ENCODE peak calls at places on chromosome 12, in nine cellular contexts. S, M, F, G, W, Y, H, K and J are unnamed samples.

GRCh38 chr12:56995930-56996496 is 10.3 kb downstream of the ZBTB39 start:
- DNase-seq in Y (no peak), H (no peak), W (no peak), S (no peak), F (no peak), G (no peak), M (no peak), K (no peak), J (no peak)

GRCh38 chr12:109888179-109889020 is 8.1 kb upstream of the GLTP start:
- DNase-seq in K (no peak), W (no peak), M (peak; percentile 97), G (peak; percentile 83), S (no peak), H (no peak), F (no peak), Y (no peak), J (peak; percentile 83)

GRCh38 chr12:127398026-127398715 is 868.8 kb upstream of the TMEM132C start:
- DNase-seq in G (no peak), S (no peak), F (no peak), H (peak; percentile 15), W (no peak), Y (no peak), M (no peak), K (no peak), J (no peak)

GRCh38 chr12:18864900-18865561 is 127.1 kb downstream of the CAPZA3 start:
- DNase-seq in S (no peak), G (peak; percentile 62), Y (no peak), K (no peak), W (no peak), H (no peak), F (no peak), M (peak; percentile 81), J (peak; percentile 54)

GRCh38 chr12:79012616-79013015 is 148.0 kb downstream of the SYT1 start:
- DNase-seq in G (no peak), K (no peak), F (no peak), H (no peak), M (no peak), Y (no peak), S (no peak), W (no peak), J (no peak)

GRCh38 chr12:43692064-43692463 is 66.5 kb downstream of the PUS7L start:
- DNase-seq in Y (no peak), G (peak; percentile 65), F (no peak), K (no peak), H (no peak), W (no peak), M (no peak), S (no peak), J (peak; percentile 17)

GRCh38 chr12:114215766-114216165 is 190.2 kb downstream of the TBX5 start:
- DNase-seq in S (no peak), F (no peak), G (no peak), M (no peak), Y (no peak), H (no peak), K (no peak), W (no peak), J (no peak)

GRCh38 chr12:47747115-47747514 is 11.6 kb downstream of the RAPGEF3 start:
- DNase-seq in F (no peak), G (no peak), Y (no peak), W (no peak), K (no peak), H (no peak), M (no peak), S (no peak), J (no peak)

GRCh38 chr12:65637774-65638173 is 186.5 kb upstream of the HMGA2 start:
- DNase-seq in M (no peak), F (no peak), Y (no peak), G (peak; percentile 41), S (no peak), H (no peak), W (no peak), K (no peak), J (no peak)

GRCh38 chr12:55974308-55974724 is 438 bp downstream of the RAB5B start:
- DNase-seq in Y (peak; percentile 61), G (peak; percentile 62), K (no peak), S (no peak), W (peak; percentile 39), H (peak; percentile 60), M (peak; percentile 45), F (no peak), J (peak; percentile 56)

GRCh38 chr12:33248364-33248763 is 191.3 kb downstream of the SYT10 start:
- DNase-seq in H (no peak), G (no peak), Y (no peak), F (no peak), K (no peak), M (no peak), S (no peak), W (no peak), J (no peak)

GRCh38 chr12:113912761-113913295 is 53.3 kb downstream of the RBM19 start:
- DNase-seq in W (peak; percentile 88), H (peak; percentile 84), F (no peak), G (peak; percentile 87), M (peak; percentile 65), Y (peak; percentile 46), S (peak; percentile 89), K (peak; percentile 85), J (peak; percentile 77)

GRCh38 chr12:1927051-1927680 is 8.7 kb upstream of the CACNA2D4 start:
- DNase-seq in Y (no peak), H (no peak), K (no peak), S (no peak), G (no peak), W (no peak), F (no peak), M (no peak), J (no peak)

DNA sequence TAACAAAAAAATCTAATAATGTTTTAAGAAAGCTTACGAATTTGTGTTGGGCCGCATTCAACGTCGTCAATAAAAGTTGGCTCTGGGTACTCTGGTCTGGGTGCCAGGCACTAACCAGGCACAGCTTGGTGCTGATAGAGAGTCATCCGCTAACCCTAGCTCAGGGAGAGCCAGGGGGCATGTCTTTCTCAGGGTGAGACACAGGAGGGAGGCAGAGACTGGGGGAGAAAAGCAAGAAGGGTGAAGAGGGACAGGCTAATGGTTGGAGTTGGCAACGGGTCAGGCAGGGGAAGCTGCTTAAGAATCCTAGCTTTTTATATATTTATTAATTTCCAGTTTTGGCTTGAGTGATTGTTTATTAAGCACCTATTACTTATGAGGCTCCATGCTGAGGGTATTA is 105.0 kb downstream of the CMKLR1 start:
- DNase-seq in W (peak; percentile 11), F (no peak), Y (no peak), H (no peak), G (peak; percentile 52), M (peak; percentile 22), K (no peak), S (no peak), J (peak; percentile 4)
- TF ChIP-seq CTCF in W (no peak), F (no peak), Y (no peak), H (no peak), G (peak; percentile 68), M (peak; percentile 40), K (peak; percentile 13), S (peak; percentile 16), J (peak; percentile 19)

DNA sequence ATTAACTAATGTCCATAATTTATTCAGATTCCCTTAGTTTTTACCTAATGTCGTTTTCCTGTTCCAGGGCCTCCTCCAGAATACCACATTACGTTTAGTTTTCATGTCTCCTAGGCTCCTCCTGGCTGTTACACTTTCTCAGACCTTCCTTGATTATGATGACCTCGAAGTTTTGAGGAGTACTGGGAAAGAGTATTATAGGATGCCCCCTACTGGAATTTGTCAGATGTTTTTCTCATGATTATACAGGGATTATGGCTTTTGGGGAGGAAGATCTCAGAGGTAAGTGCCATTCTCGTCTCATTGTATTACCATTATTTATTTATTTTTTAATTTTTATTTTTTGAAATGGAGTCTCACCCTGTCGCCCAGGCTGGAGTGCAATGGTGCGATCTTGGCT is 17.7 kb upstream of the C1S start:
- DNase-seq in W (no peak), F (no peak), H (no peak), Y (no peak), M (peak; percentile 45), S (peak; percentile 35), G (peak; percentile 56), K (no peak), J (peak; percentile 57)
- TF ChIP-seq CTCF in W (peak; percentile 46), F (peak; percentile 59), H (peak; percentile 31), Y (peak; percentile 31), M (peak; percentile 54), S (peak; percentile 55), G (peak; percentile 52), K (peak; percentile 61), J (peak; percentile 54)

GRCh38 chr12:67223225-67223624 is 45.9 kb upstream of the CAND1 start:
- DNase-seq in G (no peak), Y (no peak), H (no peak), F (no peak), W (no peak), M (no peak), K (no peak), S (no peak), J (no peak)

GRCh38 chr12:67217647-67218046 is 51.5 kb upstream of the CAND1 start:
- DNase-seq in G (no peak), S (no peak), F (no peak), W (no peak), Y (no peak), H (no peak), K (no peak), M (no peak), J (no peak)

GRCh38 chr12:67222302-67222701 is 46.9 kb upstream of the CAND1 start:
- DNase-seq in G (peak; percentile 65), Y (no peak), W (peak; percentile 12), F (no peak), H (no peak), M (peak; percentile 6), S (peak; percentile 41), K (no peak), J (peak; percentile 18)

DNA sequence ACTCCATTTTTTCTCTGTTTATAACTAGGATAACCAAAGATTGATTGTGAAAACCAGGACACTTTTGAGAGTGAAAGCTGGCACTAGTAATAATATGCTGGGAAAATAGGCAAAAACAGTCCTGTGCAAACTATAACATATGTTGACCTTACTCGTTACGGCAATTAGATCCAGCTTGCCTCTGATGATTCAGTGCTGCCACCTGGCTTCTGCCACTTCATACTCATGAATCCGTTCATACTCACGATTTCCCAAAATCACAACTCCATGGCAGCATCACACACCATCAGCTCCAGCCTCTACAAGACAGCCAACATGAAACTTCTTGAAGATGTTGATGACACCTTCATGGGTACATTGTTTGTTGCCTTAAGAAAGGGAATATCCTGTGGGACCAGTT is 49.1 kb upstream of the CAND1 start:
- DNase-seq in F (no peak), M (no peak), K (no peak), S (peak; percentile 32), G (peak; percentile 19), Y (no peak), H (peak; percentile 63), W (peak; percentile 16), J (peak; percentile 3)
- TF ChIP-seq CTCF in F (peak; percentile 55), M (peak; percentile 9), K (no peak), S (peak; percentile 45), G (peak; percentile 44), Y (no peak), H (peak; percentile 67), W (no peak), J (peak; percentile 25)

DNA sequence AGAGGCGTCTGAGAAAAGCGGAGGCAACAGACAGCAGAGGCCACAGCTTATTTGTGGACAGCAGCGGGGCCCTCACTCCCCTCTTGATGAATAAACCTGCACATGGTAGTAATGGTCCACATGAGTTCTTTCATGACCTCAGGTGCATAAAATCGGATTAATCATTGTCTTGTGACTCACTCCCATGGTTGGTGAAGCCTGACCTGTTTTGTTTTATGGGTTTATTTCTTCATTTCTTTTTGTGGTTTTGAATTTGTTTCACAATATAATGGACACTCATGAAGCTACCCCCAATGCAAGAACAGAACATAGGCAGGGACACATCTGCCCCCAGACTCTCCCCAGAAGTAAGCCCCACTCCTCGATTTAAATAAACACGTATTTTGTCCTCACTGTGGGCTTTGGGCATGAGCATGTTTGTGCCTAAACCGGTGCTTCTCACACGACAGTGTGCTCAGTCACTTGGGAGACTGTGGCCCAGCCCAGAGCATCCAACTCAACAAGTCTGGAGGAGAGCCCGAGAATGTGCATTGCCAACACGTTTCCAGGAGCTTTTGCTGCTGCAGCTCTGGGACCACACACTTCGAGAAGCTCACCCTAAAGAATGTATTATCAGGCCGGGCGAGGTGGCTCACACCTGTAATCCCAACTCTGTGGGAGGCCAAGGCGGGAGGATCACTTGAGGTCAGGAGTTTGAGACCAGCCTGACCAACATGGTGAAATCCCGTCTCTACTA is 116.1 kb downstream of the SCARB1 start:
- DNase-seq in Y (no peak), W (no peak), S (no peak), G (peak; percentile 89), M (peak; percentile 95), K (no peak), F (no peak), H (peak; percentile 24), J (peak; percentile 95)
- TF ChIP-seq CTCF in Y (no peak), W (no peak), S (no peak), G (no peak), M (no peak), K (no peak), F (no peak), H (no peak), J (no peak)